ENCODE peak calls at places on chromosome 21, in five cellular contexts. J is HepG2, M is K562, E is A549, L is HCT116. F is an unnamed sample.

GRCh38 chr21:33976082-33976979 is 60.7 kb upstream of the ATP5PO start:
- DNase-seq in L (no peak), E (peak), J (peak), M (peak), F (peak)

GRCh38 chr21:18041012-18041411 is 203.6 kb upstream of the CHODL start:
- DNase-seq in E (peak), M (no peak), L (no peak), J (peak), F (peak)

GRCh38 chr21:17679002-17679600 is 66.4 kb upstream of the BTG3 start:
- DNase-seq in M (peak), E (peak), L (peak), J (peak), F (peak)

GRCh38 chr21:35039595-35040291 is 9.4 kb downstream of the RUNX1 start:
- DNase-seq in J (peak), L (no peak), M (no peak), E (no peak), F (no peak)

GRCh38 chr21:39630191-39630591 is 17.5 kb downstream of the B3GALT5 start:
- DNase-seq in L (peak), J (no peak), E (peak), M (no peak), F (no peak)

GRCh38 chr21:29378814-29379213 is 80.1 kb downstream of the BACH1 start:
- DNase-seq in M (no peak), L (no peak), J (no peak), E (no peak), F (no peak)

GRCh38 chr21:28908351-28908750 is 84.3 kb downstream of the LTN1 start:
- DNase-seq in J (no peak), M (no peak), E (no peak), L (no peak), F (no peak)

GRCh38 chr21:9750341-9751086 is 770.9 kb upstream of the TPTE start:
- DNase-seq in M (no peak), E (no peak), J (no peak), L (no peak), F (no peak)

GRCh38 chr21:14482165-14482564 is 64.0 kb downstream of the SAMSN1 start:
- DNase-seq in M (no peak), J (no peak), L (no peak), E (no peak), F (peak)

GRCh38 chr21:17848228-17848627 is 29.1 kb upstream of the C21orf91 start:
- DNase-seq in M (no peak), L (no peak), E (no peak), J (no peak), F (no peak)

GRCh38 chr21:34707876-34708325 is 39.1 kb downstream of the CLIC6 start:
- DNase-seq in M (no peak), E (no peak), L (no peak), J (no peak), F (peak)

DNA sequence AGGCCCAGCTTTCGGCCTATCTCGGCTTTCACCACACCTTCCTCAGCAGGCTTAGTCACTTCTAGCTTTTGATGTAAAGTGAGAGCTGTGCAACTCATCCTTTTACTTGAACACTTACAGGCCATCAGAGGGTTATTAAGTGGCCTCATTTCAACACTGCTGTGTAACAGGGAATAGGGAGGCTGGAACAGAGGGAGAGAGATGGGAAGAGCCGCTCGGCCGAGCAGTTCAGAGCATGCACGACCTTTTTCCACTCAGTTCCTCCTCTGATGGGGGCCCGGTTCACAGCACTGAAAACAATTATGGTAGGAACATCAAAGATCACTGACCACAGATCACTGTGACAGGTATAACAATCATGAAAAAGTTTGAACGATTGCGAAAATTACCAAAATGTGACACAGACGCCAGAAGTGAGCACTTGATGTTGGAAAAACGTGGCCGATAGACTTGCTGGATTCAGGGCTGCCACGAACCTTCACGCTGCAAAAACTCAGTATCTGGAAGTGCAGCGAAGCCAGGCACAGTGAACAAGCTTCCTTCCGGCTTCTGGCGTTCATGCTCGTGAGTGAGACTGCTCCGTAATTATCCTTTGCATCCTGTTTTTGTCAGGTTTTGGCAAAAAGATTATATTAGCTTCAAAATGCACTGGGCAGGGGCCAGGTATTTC is 28.6 kb downstream of the AGPAT3 start:
- DNase-seq in L (no peak), M (no peak), E (no peak), J (no peak), F (no peak)
- H3K4me3 ChIP-seq in L (no peak), M (peak), E (no peak), J (no peak), F (no peak)

DNA sequence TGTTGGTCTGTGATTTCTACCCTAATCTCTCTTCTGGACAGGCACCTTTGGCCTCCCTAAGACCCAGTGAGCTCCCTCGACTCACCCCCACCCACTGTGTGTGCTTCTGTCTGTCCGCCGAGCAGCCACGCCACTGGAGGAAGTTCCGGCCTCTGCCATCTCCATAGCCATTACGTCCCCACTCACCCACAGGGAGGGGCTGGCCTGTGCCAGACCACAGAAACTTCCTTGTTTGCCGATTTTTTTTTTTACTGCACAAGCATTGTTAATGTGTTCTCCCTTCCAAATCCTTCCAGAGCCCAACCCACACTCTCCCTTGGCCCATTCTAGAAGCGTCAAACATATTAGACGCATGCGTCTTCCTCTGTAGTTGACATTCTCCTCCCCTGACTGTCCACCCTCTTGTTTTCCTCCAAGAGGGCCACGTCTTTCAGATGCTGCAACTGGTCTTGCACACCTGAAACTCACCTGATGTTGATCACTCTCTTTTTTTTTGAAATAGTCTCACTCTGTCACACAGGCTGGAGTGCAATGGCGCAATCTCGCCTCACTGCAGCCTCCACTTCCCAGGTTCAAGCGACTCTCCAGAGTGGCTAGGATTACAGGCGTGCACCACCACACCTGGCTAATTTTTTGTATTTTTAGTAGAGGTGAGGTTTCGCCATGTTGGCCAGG is 72.3 kb downstream of the EVA1C start:
- DNase-seq in J (no peak), E (no peak), L (no peak), M (no peak), F (no peak)
- TF ChIP-seq POLR2A in J (no peak), E (no peak), L (no peak), M (no peak), F (no peak)

GRCh38 chr21:43809346-43809799 is 20.0 kb downstream of the RRP1 start:
- DNase-seq in M (no peak), E (no peak), L (no peak), J (no peak), F (no peak)
- TF ChIP-seq MAX in M (no peak), E (no peak), L (no peak), J (no peak), F (no peak)

DNA sequence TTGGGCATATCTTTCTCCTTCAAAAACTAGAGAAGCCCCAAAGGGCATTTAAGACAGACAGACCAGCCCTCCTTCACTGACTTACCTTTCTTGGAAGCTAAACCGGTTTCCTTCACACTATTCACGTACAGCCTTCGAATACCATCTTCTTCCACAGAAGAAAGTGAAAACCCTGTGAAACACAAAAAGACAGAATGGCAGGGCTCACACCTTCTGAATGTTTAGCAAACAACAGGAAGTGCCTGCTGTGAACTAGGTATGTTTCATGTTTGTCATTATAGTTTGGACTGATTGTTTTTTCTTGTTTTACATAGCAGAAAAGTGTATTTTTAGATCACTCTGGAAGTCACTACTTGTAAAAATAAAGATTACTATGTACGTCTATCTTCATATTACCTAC is 148.6 kb upstream of the KRTAP19-8 start:
- DNase-seq in L (no peak), M (no peak), J (no peak), E (no peak), F (no peak)
- H3K4me3 ChIP-seq in L (no peak), M (no peak), J (no peak), E (no peak), F (no peak)

GRCh38 chr21:41706678-41707077 is 60.2 kb downstream of the RIPK4 start:
- DNase-seq in J (peak), E (peak), L (no peak), M (no peak), F (no peak)
- TF ChIP-seq POLR2A in J (no peak), E (no peak), L (no peak), M (no peak), F (no peak)

DNA sequence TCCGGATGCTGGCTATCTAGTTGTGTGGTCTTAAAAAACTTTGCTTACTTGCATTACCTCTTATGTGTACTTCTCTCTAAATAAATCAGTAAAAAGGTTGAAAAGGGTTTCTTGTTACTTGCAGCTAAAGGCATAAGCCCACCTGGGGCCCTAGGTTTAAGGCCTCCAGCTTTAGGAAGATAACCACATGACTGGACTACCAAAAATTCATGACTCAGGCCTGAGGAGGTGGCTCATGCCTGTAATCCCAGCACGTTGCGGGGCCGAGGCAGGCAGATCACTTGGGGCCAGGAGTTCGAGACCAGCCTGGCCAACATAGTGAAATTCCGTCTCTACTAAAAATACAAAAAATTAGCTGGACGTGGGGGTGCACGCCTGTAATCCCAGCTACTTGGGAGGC is 142.9 kb downstream of the APP start:
- DNase-seq in J (no peak), M (no peak), L (no peak), E (no peak), F (no peak)
- TF ChIP-seq MAX in J (no peak), M (no peak), L (no peak), E (no peak), F (no peak)

DNA sequence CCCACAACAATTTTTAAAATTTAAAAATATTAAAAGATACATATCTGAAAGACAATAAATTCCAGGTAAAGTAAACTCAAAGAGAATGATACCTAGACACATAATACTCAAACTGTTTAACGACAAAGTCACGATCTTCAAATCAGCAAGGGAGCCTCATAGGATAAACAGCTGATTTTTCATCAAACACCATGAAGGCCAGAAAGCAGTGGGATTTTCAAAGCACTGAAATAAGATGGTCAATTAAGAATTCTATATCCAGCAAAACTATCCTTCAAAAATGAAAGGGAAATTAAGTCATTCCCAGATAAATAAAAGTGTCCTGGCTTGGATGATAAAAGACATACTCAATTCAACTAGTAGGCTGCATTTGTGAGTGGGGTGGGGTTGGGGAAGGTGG is 100.5 kb downstream of the TIAM1 start:
- DNase-seq in L (no peak), J (no peak), E (no peak), M (no peak), F (no peak)
- H3K4me3 ChIP-seq in L (no peak), J (no peak), E (no peak), M (no peak), F (no peak)

GRCh38 chr21:36989699-36990507 is 16.6 kb upstream of the RIPPLY3 start:
- DNase-seq in J (peak), E (peak), M (peak), L (peak), F (peak)
- TF ChIP-seq POLR2A in J (peak), E (peak), M (peak), L (peak), F (peak)

DNA sequence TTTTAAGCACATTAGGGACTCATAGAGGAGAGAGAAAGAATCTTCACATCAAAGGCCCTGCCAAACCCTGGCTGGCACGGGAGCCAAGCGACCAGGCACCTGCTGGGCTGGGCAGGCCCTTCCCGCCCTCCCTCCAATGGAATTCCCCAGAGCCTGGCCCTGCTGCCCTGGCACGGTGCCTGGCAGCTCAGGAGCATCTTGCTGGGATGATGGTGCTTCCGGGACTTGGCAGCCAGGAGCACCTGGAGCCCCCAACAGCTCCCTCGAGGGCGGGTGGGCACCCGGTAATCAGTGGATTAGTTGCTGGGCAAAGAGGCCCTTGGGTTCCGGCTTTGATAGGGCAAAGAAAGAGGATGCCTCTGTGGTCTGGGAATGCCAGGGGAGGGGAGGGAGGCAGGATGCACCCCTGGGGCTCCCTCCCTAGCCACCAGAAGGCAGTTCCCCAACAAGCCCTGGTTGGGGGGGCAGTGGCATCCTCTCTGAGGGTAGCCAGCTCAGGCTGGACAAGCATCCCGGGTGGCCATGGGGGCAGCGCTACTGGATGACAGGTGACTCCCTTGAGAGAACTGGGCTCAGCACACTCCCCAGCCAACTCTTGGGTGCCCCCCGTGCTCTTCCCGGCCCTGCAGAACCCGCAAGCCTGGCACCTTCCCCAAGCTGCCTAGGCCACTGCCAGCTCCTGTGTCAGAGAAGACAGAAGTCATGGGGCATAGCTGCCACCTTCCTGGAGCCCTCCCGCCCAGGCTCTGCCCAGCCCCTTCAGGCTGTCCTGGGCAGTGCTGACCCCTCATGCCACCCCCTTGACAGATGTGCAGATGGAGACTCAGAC is 26.4 kb downstream of the KRTAP10-1 start:
- DNase-seq in J (no peak), L (no peak), M (no peak), E (no peak), F (no peak)
- TF ChIP-seq MAX in J (no peak), L (no peak), M (no peak), E (no peak), F (no peak)